ENCODE peak calls at places on chromosomes 4 and X, in ten cellular contexts. P, M, T, K, L, G, H, J, C and Y are unnamed samples.

GRCh38 chr4:25146076-25146475 is 14.2 kb downstream of the SEPSECS start:
- DNase-seq in P (no peak), M (no peak), T (no peak), K (no peak), L (no peak), G (no peak), H (no peak), J (no peak), C (no peak), Y (no peak)

GRCh38 chr4:1192493-1193205 is 20.3 kb upstream of the SPON2 start:
- DNase-seq in P (no peak), M (peak), T (no peak), K (no peak), L (no peak), G (no peak), H (no peak), J (peak), C (no peak), Y (peak)

GRCh38 chr4:78592104-78592783 is 40.7 kb downstream of the ANXA3 start:
- DNase-seq in P (no peak), M (no peak), T (no peak), K (no peak), L (no peak), G (peak), H (no peak), J (no peak), C (no peak), Y (no peak)

GRCh38 chrX:20378291-20378920 is 111.7 kb upstream of the RPS6KA3 start:
- DNase-seq in P (no peak), M (no peak), T (no peak), K (no peak), L (no peak), G (peak), H (peak), J (no peak), C (no peak), Y (no peak)

GRCh38 chrX:47196098-47196497 is 2.5 kb downstream of the UBA1 start:
- DNase-seq in P (no peak), M (no peak), T (no peak), K (no peak), L (no peak), G (no peak), H (no peak), J (no peak), C (no peak), Y (no peak)

GRCh38 chrX:20968996-20969395 is 405.2 kb upstream of the CNKSR2 start:
- DNase-seq in P (no peak), M (no peak), T (no peak), K (no peak), L (no peak), G (no peak), H (no peak), J (no peak), C (peak), Y (no peak)

GRCh38 chr4:123216946-123217345 is 179.6 kb upstream of the SPRY1 start:
- DNase-seq in P (no peak), M (no peak), T (no peak), K (no peak), L (no peak), G (no peak), H (no peak), J (no peak), C (no peak), Y (no peak)

GRCh38 chr4:2874861-2875260 is 31.2 kb downstream of the ADD1 start:
- DNase-seq in P (no peak), M (no peak), T (no peak), K (no peak), L (no peak), G (no peak), H (no peak), J (no peak), C (no peak), Y (no peak)

GRCh38 chr4:156829194-156829593 is 142.4 kb downstream of the PDGFC start:
- DNase-seq in P (no peak), M (no peak), T (no peak), K (no peak), L (no peak), G (peak), H (no peak), J (no peak), C (peak), Y (no peak)

GRCh38 chrX:149473092-149473491 is 32.0 kb downstream of the IDS start:
- DNase-seq in P (no peak), M (no peak), T (no peak), K (no peak), L (no peak), G (no peak), H (no peak), J (no peak), C (no peak), Y (no peak)

GRCh38 chrX:38558681-38559080 is 2.7 kb upstream of the TSPAN7 start:
- DNase-seq in P (no peak), M (no peak), T (no peak), K (no peak), L (no peak), G (peak), H (no peak), J (no peak), C (peak), Y (no peak)

GRCh38 chr4:32824321-32824720 is 2104.2 kb downstream of the PCDH7 start:
- DNase-seq in P (no peak), M (no peak), T (no peak), K (no peak), L (no peak), G (no peak), H (no peak), J (no peak), C (peak), Y (no peak)

GRCh38 chr4:133476064-133476463 is 327.0 kb downstream of the PCDH10 start:
- DNase-seq in P (no peak), M (no peak), T (no peak), K (no peak), L (no peak), G (no peak), H (no peak), J (no peak), C (no peak), Y (no peak)

GRCh38 chr4:2935762-2936743 is 27.2 kb downstream of the NOP14 start:
- DNase-seq in P (no peak), M (no peak), T (peak), K (no peak), L (no peak), G (peak), H (peak), J (no peak), C (peak), Y (peak)

GRCh38 chr4:133096972-133097371 is 52.1 kb upstream of the PCDH10 start:
- DNase-seq in P (no peak), M (no peak), T (no peak), K (no peak), L (no peak), G (no peak), H (no peak), J (no peak), C (no peak), Y (no peak)

GRCh38 chr4:52265781-52266525 is 214.8 kb downstream of the SPATA18 start:
- DNase-seq in P (no peak), M (no peak), T (no peak), K (no peak), L (no peak), G (no peak), H (no peak), J (no peak), C (no peak), Y (no peak)

GRCh38 chr4:109408711-109409110 is 24.9 kb upstream of the SEC24B start:
- DNase-seq in P (no peak), M (no peak), T (no peak), K (no peak), L (no peak), G (no peak), H (no peak), J (no peak), C (no peak), Y (no peak)

GRCh38 chrX:111039606-111040005 is 56.4 kb upstream of the PAK3 start:
- DNase-seq in P (no peak), M (no peak), T (no peak), K (no peak), L (no peak), G (no peak), H (no peak), J (no peak), C (no peak), Y (no peak)

GRCh38 chrX:68018248-68019203 is 414.8 kb downstream of the OPHN1 start:
- DNase-seq in P (no peak), M (peak), T (no peak), K (no peak), L (no peak), G (no peak), H (no peak), J (no peak), C (peak), Y (no peak)

GRCh38 chr4:2745981-2746806 is 9.9 kb downstream of the TNIP2 start:
- DNase-seq in P (no peak), M (no peak), T (peak), K (no peak), L (peak), G (peak), H (peak), J (peak), C (peak), Y (no peak)

GRCh38 chr4:15961778-15962510 is 1.0 kb downstream of the FGFBP2 start:
- DNase-seq in P (no peak), M (no peak), T (no peak), K (no peak), L (no peak), G (no peak), H (no peak), J (peak), C (no peak), Y (no peak)

GRCh38 chrX:11143931-11144678 is 33.0 kb downstream of the HCCS start:
- DNase-seq in P (peak), M (peak), T (peak), K (peak), L (peak), G (peak), H (peak), J (peak), C (peak), Y (peak)

GRCh38 chrX:38109042-38109904 is 102.9 kb downstream of the SYTL5 start:
- DNase-seq in P (no peak), M (no peak), T (no peak), K (no peak), L (no peak), G (no peak), H (no peak), J (no peak), C (no peak), Y (no peak)

GRCh38 chrX:134670241-134670811 is 12.1 kb upstream of the PLAC1 start:
- DNase-seq in P (no peak), M (no peak), T (no peak), K (peak), L (no peak), G (peak), H (no peak), J (no peak), C (peak), Y (no peak)

GRCh38 chr4:7218686-7219085 is 26.3 kb downstream of the SORCS2 start:
- DNase-seq in P (no peak), M (no peak), T (no peak), K (no peak), L (no peak), G (no peak), H (no peak), J (no peak), C (no peak), Y (no peak)

GRCh38 chr4:5051692-5052423 is 578 bp downstream of the STK32B start:
- DNase-seq in P (no peak), M (no peak), T (no peak), K (no peak), L (no peak), G (no peak), H (no peak), J (peak), C (no peak), Y (no peak)

GRCh38 chr4:30536231-30536630 is 183.9 kb upstream of the PCDH7 start:
- DNase-seq in P (no peak), M (no peak), T (no peak), K (no peak), L (no peak), G (no peak), H (no peak), J (no peak), C (peak), Y (no peak)

GRCh38 chr4:76212851-76213414 is 691 bp downstream of the SCARB2 start:
- DNase-seq in P (no peak), M (no peak), T (peak), K (no peak), L (peak), G (no peak), H (peak), J (no peak), C (peak), Y (no peak)

GRCh38 chr4:180695851-180696250 is 1547.4 kb upstream of the TENM3 start:
- DNase-seq in P (no peak), M (no peak), T (no peak), K (peak), L (no peak), G (no peak), H (no peak), J (no peak), C (peak), Y (no peak)

GRCh38 chrX:2608638-2609430 is 82.3 kb upstream of the CD99 start:
- DNase-seq in P (no peak), M (peak), T (peak), K (no peak), L (peak), G (peak), H (peak), J (peak), C (peak), Y (peak)

GRCh38 chrX:105488731-105489130 is 268.2 kb upstream of the TEX13A start:
- DNase-seq in P (no peak), M (no peak), T (no peak), K (no peak), L (no peak), G (no peak), H (no peak), J (no peak), C (peak), Y (no peak)

GRCh38 chr4:143294310-143294709 is 42.4 kb upstream of the GAB1 start:
- DNase-seq in P (no peak), M (no peak), T (no peak), K (peak), L (no peak), G (no peak), H (no peak), J (peak), C (peak), Y (peak)

GRCh38 chrX:43813898-43814297 is 68.4 kb downstream of the MAOB start:
- DNase-seq in P (no peak), M (peak), T (peak), K (no peak), L (no peak), G (no peak), H (no peak), J (peak), C (peak), Y (no peak)